ENCODE peak calls at places on chromosomes 7 and 10, in seven cellular contexts. U is sigmoid colon; P is T-helper 2 cell; O is cardiac septum; B is stimulated activated CD4-positive, alpha-beta T cell treated with anti-CD3 and anti-CD28 coated beads, Interleukin-4, amount 100 ng/mL, for 1 hour; W is activated CD8-positive, alpha-beta memory T cell treated with anti-CD3 and anti-CD28 coated beads for 1 hour; E is foreskin melanocyte. M is an unnamed sample.

GRCh38 chr7:92402920-92403759 is 44.1 kb upstream of the GATAD1 start:
- DNase-seq in U (no peak), P (no peak), O (no peak), B (no peak), W (no peak), E (no peak), M (no peak)

GRCh38 chr10:71520042-71520441 is 123.3 kb downstream of the CDH23 start:
- DNase-seq in U (no peak), P (no peak), O (no peak), B (no peak), W (no peak), E (no peak), M (no peak)

GRCh38 chr10:29877798-29878491 is 181.4 kb downstream of the JCAD start:
- DNase-seq in U (no peak), P (no peak), O (no peak), B (no peak), W (no peak), E (no peak), M (no peak)

GRCh38 chr7:117808910-117809705 is 64.1 kb downstream of the CTTNBP2 start:
- DNase-seq in U (no peak), P (no peak), O (no peak), B (no peak), W (no peak), E (no peak), M (peak)

GRCh38 chr10:44944354-44944753 is 15.2 kb upstream of the RASSF4 start:
- DNase-seq in U (no peak), P (no peak), O (no peak), B (no peak), W (no peak), E (no peak), M (no peak)

GRCh38 chr7:135333196-135333595 is 99.6 kb downstream of the STRA8 start:
- DNase-seq in U (no peak), P (no peak), O (no peak), B (no peak), W (no peak), E (no peak), M (no peak)

GRCh38 chr10:8921583-8921982 is 867.1 kb downstream of the GATA3 start:
- DNase-seq in U (no peak), P (no peak), O (no peak), B (no peak), W (no peak), E (no peak), M (no peak)

GRCh38 chr10:88466786-88467185 is 116.3 kb downstream of the RNLS start:
- DNase-seq in U (no peak), P (no peak), O (no peak), B (no peak), W (no peak), E (peak), M (peak)

GRCh38 chr10:91617073-91617580 is 15.7 kb downstream of the PPP1R3C start:
- DNase-seq in U (no peak), P (no peak), O (no peak), B (no peak), W (no peak), E (peak), M (no peak)

GRCh38 chr10:103463456-103463855 is 4.8 kb upstream of the CALHM1 start:
- DNase-seq in U (no peak), P (no peak), O (no peak), B (no peak), W (no peak), E (no peak), M (no peak)

GRCh38 chr7:891291-891690 is 14.9 kb downstream of the GET4 start:
- DNase-seq in U (no peak), P (no peak), O (no peak), B (no peak), W (no peak), E (no peak), M (no peak)

GRCh38 chr7:22356855-22357310 is at the start of gene RAPGEF5:
- DNase-seq in U (no peak), P (no peak), O (no peak), B (no peak), W (no peak), E (no peak), M (no peak)

GRCh38 chr7:75738975-75739795 is 444 bp upstream of the HIP1 start:
- DNase-seq in U (peak), P (peak), O (peak), B (peak), W (peak), E (peak), M (peak)

GRCh38 chr10:115491526-115492140 is 398.5 kb downstream of the ATRNL1 start:
- DNase-seq in U (no peak), P (no peak), O (no peak), B (no peak), W (no peak), E (no peak), M (no peak)

GRCh38 chr7:107071129-107071528 is 26.6 kb downstream of the PRKAR2B start:
- DNase-seq in U (no peak), P (no peak), O (no peak), B (no peak), W (no peak), E (no peak), M (no peak)

GRCh38 chr10:126177414-126178030 is 210.8 kb downstream of the ADAM12 start:
- DNase-seq in U (no peak), P (no peak), O (no peak), B (no peak), W (no peak), E (no peak), M (no peak)

GRCh38 chr7:43749383-43749940 is 9.0 kb upstream of the BLVRA start:
- DNase-seq in U (no peak), P (no peak), O (no peak), B (no peak), W (no peak), E (no peak), M (no peak)

GRCh38 chr7:94057955-94058354 is 53.8 kb upstream of the BET1 start:
- DNase-seq in U (no peak), P (no peak), O (no peak), B (no peak), W (no peak), E (no peak), M (no peak)

GRCh38 chr10:73584737-73585136 is 6.4 kb downstream of the USP54 start:
- DNase-seq in U (no peak), P (no peak), O (no peak), B (no peak), W (no peak), E (no peak), M (no peak)

GRCh38 chr10:59055046-59055445 is 121.4 kb upstream of the PHYHIPL start:
- DNase-seq in U (no peak), P (no peak), O (no peak), B (no peak), W (no peak), E (no peak), M (no peak)

GRCh38 chr7:5489991-5490536 is 66.4 kb upstream of the TNRC18 start:
- DNase-seq in U (no peak), P (no peak), O (no peak), B (no peak), W (no peak), E (no peak), M (no peak)

GRCh38 chr7:73840715-73841379 is 1.5 kb downstream of the METTL27 start:
- DNase-seq in U (no peak), P (no peak), O (no peak), B (no peak), W (no peak), E (no peak), M (no peak)

M was measured in COLO829.